ENCODE peak calls at places on chromosomes 11 and 22, in seven cellular contexts. J is sigmoid colon, B is HCT116, W is K562, X is breast epithelium, K is endothelial cell of umbilical vein, D is H1. A is an unnamed sample.

GRCh38 chr11:97702948-97703347 is 1313.1 kb downstream of the JRKL start:
- DNase-seq in J (no peak), B (no peak), W (peak), X (no peak), K (no peak), D (no peak), A (no peak)

GRCh38 chr22:41401781-41402648 is 20.3 kb downstream of the TEF start:
- DNase-seq in J (peak), B (no peak), W (no peak), X (no peak), K (peak), D (no peak), A (no peak)

GRCh38 chr11:117980716-117981115 is 5.5 kb upstream of the IL10RA start:
- DNase-seq in J (no peak), B (no peak), W (no peak), X (no peak), K (no peak), D (no peak), A (peak)

GRCh38 chr11:45079943-45080719 is 66.3 kb upstream of the PRDM11 start:
- DNase-seq in J (no peak), B (no peak), W (no peak), X (peak), K (no peak), D (no peak), A (peak)

GRCh38 chr22:39653787-39654077 is 83.2 kb downstream of the CACNA1I start:
- DNase-seq in J (no peak), B (no peak), W (no peak), X (no peak), K (no peak), D (no peak), A (no peak)

GRCh38 chr22:30089655-30089974 is 9.4 kb downstream of the HORMAD2 start:
- DNase-seq in J (no peak), B (no peak), W (no peak), X (no peak), K (no peak), D (no peak), A (no peak)

GRCh38 chr22:36871669-36872081 is 10.9 kb downstream of the NCF4 start:
- DNase-seq in J (no peak), B (peak), W (no peak), X (no peak), K (no peak), D (no peak), A (no peak)

GRCh38 chr11:116964269-116964668 is 126.8 kb upstream of the APOA1 start:
- DNase-seq in J (no peak), B (no peak), W (no peak), X (no peak), K (no peak), D (no peak), A (no peak)

GRCh38 chr11:70656293-70656692 is 258.0 kb downstream of the CTTN start:
- DNase-seq in J (no peak), B (no peak), W (no peak), X (no peak), K (no peak), D (no peak), A (no peak)

GRCh38 chr11:34948721-34949120 is 32.3 kb downstream of the PDHX start:
- DNase-seq in J (no peak), B (no peak), W (no peak), X (no peak), K (no peak), D (no peak), A (no peak)

GRCh38 chr11:76835928-76836612 is 24.6 kb upstream of the ACER3 start:
- DNase-seq in J (no peak), B (no peak), W (no peak), X (peak), K (peak), D (no peak), A (no peak)

GRCh38 chr11:46251954-46252353 is 25.5 kb upstream of the CREB3L1 start:
- DNase-seq in J (no peak), B (no peak), W (no peak), X (no peak), K (peak), D (no peak), A (no peak)

GRCh38 chr22:37330200-37331033 is 48.1 kb downstream of the CYTH4 start:
- DNase-seq in J (no peak), B (peak), W (peak), X (no peak), K (peak), D (peak), A (no peak)

GRCh38 chr11:75652936-75653335 is 15.9 kb downstream of the MAP6 start:
- DNase-seq in J (no peak), B (no peak), W (no peak), X (no peak), K (no peak), D (no peak), A (no peak)

GRCh38 chr22:32042924-32043323 is at the start of gene SLC5A1:
- DNase-seq in J (no peak), B (no peak), W (no peak), X (peak), K (no peak), D (no peak), A (no peak)

GRCh38 chr22:28817919-28818859 is 17.8 kb upstream of the XBP1 start:
- DNase-seq in J (peak), B (no peak), W (no peak), X (peak), K (no peak), D (no peak), A (no peak)

GRCh38 chr22:37484115-37485005 is 1.8 kb downstream of the MFNG start:
- DNase-seq in J (peak), B (no peak), W (no peak), X (peak), K (peak), D (no peak), A (peak)

GRCh38 chr22:30246962-30247376 is 410 bp upstream of the LIF start:
- DNase-seq in J (no peak), B (no peak), W (no peak), X (no peak), K (no peak), D (no peak), A (no peak)

GRCh38 chr11:9821008-9821752 is 157.3 kb downstream of the SWAP70 start:
- DNase-seq in J (no peak), B (no peak), W (no peak), X (no peak), K (no peak), D (no peak), A (no peak)

GRCh38 chr11:70306586-70307033 is 36.1 kb downstream of the PPFIA1 start:
- DNase-seq in J (no peak), B (no peak), W (peak), X (no peak), K (peak), D (no peak), A (no peak)

GRCh38 chr22:40665312-40665711 is 14.0 kb upstream of the MCHR1 start:
- DNase-seq in J (peak), B (no peak), W (no peak), X (no peak), K (no peak), D (no peak), A (no peak)

GRCh38 chr11:66408488-66409214 is 12.2 kb upstream of the NPAS4 start:
- DNase-seq in J (peak), B (peak), W (peak), X (peak), K (peak), D (peak), A (peak)
- TF ChIP-seq POLR2AphosphoS5 in J (peak), B (no peak), W (no peak), X (peak), K (no peak), D (peak), A (no peak)

DNA sequence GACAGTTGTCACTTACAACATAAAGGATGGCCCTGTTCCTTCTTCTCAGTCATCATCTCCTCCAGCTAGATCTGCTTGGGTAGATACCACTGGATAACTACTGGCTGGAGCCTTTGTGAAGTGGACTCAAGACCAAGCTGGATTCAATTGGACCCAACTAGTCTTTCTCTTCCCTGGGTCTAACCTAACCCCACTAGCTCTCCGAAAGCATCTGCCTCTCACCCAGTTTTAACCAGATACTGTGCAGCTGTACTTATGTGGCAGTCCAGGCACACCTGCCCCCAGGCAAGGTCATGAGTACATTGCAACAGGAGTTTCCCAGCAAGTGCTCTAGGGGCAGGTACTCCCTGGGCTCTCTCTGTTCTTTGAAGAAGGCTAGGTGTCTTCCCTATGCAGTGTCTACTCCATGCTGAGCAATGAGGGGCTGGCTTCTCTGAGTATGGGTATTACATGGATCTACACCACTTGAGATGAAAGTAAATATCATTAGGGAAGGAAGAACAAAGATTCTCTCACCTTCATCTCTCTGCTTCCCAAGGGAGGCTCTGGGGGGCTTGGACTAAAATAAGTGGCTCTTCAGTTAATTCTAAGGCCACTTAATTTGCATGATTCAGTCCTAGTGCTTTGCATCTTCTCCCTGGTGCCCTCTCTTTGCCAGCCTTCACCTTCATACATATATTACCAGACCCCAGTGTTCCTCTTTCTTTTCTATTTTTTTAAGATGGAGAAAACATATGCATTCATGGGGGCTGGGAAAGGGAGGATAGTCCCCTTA is 236.1 kb downstream of the NXPE2 start:
- DNase-seq in J (no peak), B (no peak), W (no peak), X (no peak), K (no peak), D (no peak), A (no peak)
- H3K27ac ChIP-seq in J (no peak), B (no peak), W (no peak), X (no peak), K (no peak), D (no peak), A (no peak)

GRCh38 chr22:17858033-17858432 is 83.8 kb upstream of the BID start:
- DNase-seq in J (no peak), B (no peak), W (no peak), X (peak), K (no peak), D (no peak), A (no peak)
- H3K4me3 ChIP-seq in J (no peak), B (no peak), W (no peak), X (no peak), K (no peak), D (no peak), A (no peak)

GRCh38 chr22:17264321-17265052 is 45.3 kb upstream of the ADA2 start:
- DNase-seq in J (no peak), B (no peak), W (no peak), X (no peak), K (no peak), D (peak), A (no peak)
- TF ChIP-seq POLR2AphosphoS5 in J (no peak), B (no peak), W (no peak), X (no peak), K (no peak), D (no peak), A (no peak)

GRCh38 chr11:60951611-60951908 is 416 bp downstream of the SLC15A3 start:
- DNase-seq in J (no peak), B (no peak), W (no peak), X (no peak), K (no peak), D (no peak), A (no peak)

GRCh38 chr11:60952742-60953170 is 780 bp upstream of the SLC15A3 start:
- DNase-seq in J (no peak), B (no peak), W (no peak), X (no peak), K (no peak), D (no peak), A (no peak)

GRCh38 chr11:60950024-60950423 is 2.0 kb downstream of the SLC15A3 start:
- DNase-seq in J (peak), B (no peak), W (no peak), X (no peak), K (no peak), D (no peak), A (no peak)

GRCh38 chr11:60951909-60952741 is at the start of gene SLC15A3:
- DNase-seq in J (peak), B (no peak), W (no peak), X (peak), K (peak), D (peak), A (peak)

GRCh38 chr11:60950933-60951610 is 904 bp downstream of the SLC15A3 start:
- DNase-seq in J (no peak), B (no peak), W (no peak), X (no peak), K (no peak), D (peak), A (no peak)
- H3K27ac ChIP-seq in J (peak), B (no peak), W (no peak), X (no peak), K (no peak), D (no peak), A (no peak)

GRCh38 chr22:25970996-25971811 is 198.1 kb upstream of the SEZ6L start:
- DNase-seq in J (no peak), B (no peak), W (no peak), X (no peak), K (no peak), D (no peak), A (no peak)
- H3K4me3 ChIP-seq in J (no peak), B (no peak), W (no peak), X (no peak), K (no peak), D (no peak), A (no peak)

GRCh38 chr11:2376751-2377451 is at the start of gene CD81:
- DNase-seq in J (no peak), B (no peak), W (peak), X (no peak), K (no peak), D (peak), A (no peak)
- TF ChIP-seq POLR2AphosphoS5 in J (peak), B (peak), W (peak), X (peak), K (peak), D (peak), A (peak)

DNA sequence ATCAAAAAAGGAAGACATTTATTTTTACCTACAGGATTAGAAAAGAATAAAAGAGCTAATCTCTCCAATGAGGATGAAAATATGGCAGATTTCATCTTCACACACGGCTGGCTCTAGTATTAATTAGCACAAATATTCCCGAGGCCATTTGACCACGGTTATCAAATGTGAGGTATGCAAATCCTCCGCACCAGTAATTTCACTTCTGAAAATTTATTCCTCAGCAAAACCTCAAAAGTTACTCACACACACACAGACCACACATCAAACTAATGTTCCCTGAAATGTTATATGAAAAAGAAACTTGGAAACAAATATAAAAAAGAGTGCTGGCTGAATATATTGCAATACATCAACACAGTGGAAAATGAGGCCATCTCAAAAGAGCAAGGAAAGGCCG is 32.8 kb downstream of the CELSR1 start:
- DNase-seq in J (no peak), B (no peak), W (no peak), X (no peak), K (no peak), D (no peak), A (no peak)
- H3K27ac ChIP-seq in J (no peak), B (no peak), W (no peak), X (no peak), K (no peak), D (no peak), A (no peak)

DNA sequence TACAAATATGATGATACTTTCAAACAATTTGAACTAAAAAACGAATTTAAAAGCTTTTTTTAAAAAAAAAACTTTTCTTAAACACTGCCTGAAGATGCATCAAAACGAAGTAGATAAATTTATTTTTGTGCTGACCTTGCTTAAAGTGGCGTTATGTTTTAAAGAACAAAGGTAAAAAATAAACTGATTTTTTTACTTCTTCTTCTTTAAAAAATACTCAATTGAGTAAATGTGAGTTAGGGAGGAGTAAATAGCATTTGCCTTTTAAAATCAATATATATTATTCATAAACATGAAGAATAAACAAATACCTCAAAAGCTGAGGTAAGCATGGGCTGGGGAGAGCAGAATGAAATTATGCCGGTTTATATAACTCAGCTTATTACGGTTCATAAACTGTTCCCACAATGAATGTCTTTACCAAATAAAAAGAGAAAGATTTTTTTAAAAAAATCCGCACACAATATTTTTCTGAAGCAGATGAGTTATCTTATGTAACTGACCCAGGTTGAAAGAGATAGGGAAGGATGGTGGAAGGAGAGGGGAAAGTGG is 9.0 kb downstream of the PAX6 start:
- DNase-seq in J (no peak), B (no peak), W (no peak), X (no peak), K (no peak), D (no peak), A (no peak)
- H3K4me3 ChIP-seq in J (no peak), B (no peak), W (no peak), X (no peak), K (no peak), D (no peak), A (no peak)